ENCODE peak calls at places on chromosome 2, in four cellular contexts. D is GM18507, T is NCI-H460, N is GM19239. O is an unnamed sample.

GRCh38 chr2:127541849-127542630 is 6.6 kb downstream of the MYO7B start:
- DNase-seq in D (no peak), T (no peak), N (no peak), O (no peak)

GRCh38 chr2:137729305-137729704 is 235.0 kb upstream of the HNMT start:
- DNase-seq in D (no peak), T (no peak), N (no peak), O (no peak)

GRCh38 chr2:241009601-241010530 is 11.4 kb downstream of the SNED1 start:
- DNase-seq in D (no peak), T (no peak), N (no peak), O (peak)

GRCh38 chr2:158038906-158039305 is 62.8 kb upstream of the UPP2 start:
- DNase-seq in D (no peak), T (no peak), N (no peak), O (no peak)

GRCh38 chr2:17083902-17084301 is 418.3 kb upstream of the CYRIA start:
- DNase-seq in D (no peak), T (no peak), N (no peak), O (no peak)

GRCh38 chr2:127700527-127701192 is 637 bp upstream of the SFT2D3 start:
- DNase-seq in D (peak), T (peak), N (peak), O (no peak)

GRCh38 chr2:222950886-222951285 is 90.0 kb downstream of the ACSL3 start:
- DNase-seq in D (no peak), T (no peak), N (no peak), O (no peak)

GRCh38 chr2:232333361-232334135 is 45.0 kb upstream of the ALPP start:
- DNase-seq in D (no peak), T (no peak), N (no peak), O (no peak)

GRCh38 chr2:181252248-181253148 is 204.7 kb upstream of the ITGA4 start:
- DNase-seq in D (no peak), T (no peak), N (no peak), O (no peak)